ENCODE peak calls at places on chromosomes 3 and 15, in six cellular contexts. One of them, this sample, is unnamed.

GRCh38 chr15:67146875-67147381 is 81.5 kb downstream of the SMAD3 start:
- DNase-seq in transverse colon: peak
- DNase-seq in sigmoid colon: peak
- DNase-seq in stomach: no peak
- DNase-seq in K562: peak
- DNase-seq in SK-N-SH: no peak
- DNase-seq in this sample: peak

GRCh38 chr15:74134387-74135027 is 4.1 kb downstream of the ISLR2 start:
- DNase-seq in stomach: peak
- DNase-seq in sigmoid colon: peak
- DNase-seq in transverse colon: peak
- DNase-seq in SK-N-SH: no peak
- DNase-seq in K562: no peak
- DNase-seq in this sample: no peak

GRCh38 chr15:63093486-63094205 is 28.0 kb upstream of the LACTB start:
- DNase-seq in K562: peak
- DNase-seq in stomach: peak
- DNase-seq in SK-N-SH: peak
- DNase-seq in sigmoid colon: peak
- DNase-seq in transverse colon: peak
- DNase-seq in this sample: peak

GRCh38 chr3:108182339-108182738 is 39.9 kb downstream of the IFT57 start:
- DNase-seq in transverse colon: no peak
- DNase-seq in stomach: no peak
- DNase-seq in K562: no peak
- DNase-seq in SK-N-SH: no peak
- DNase-seq in sigmoid colon: no peak
- DNase-seq in this sample: no peak

GRCh38 chr15:73338058-73338457 is 30.7 kb downstream of the HCN4 start:
- DNase-seq in SK-N-SH: no peak
- DNase-seq in sigmoid colon: no peak
- DNase-seq in K562: no peak
- DNase-seq in transverse colon: no peak
- DNase-seq in stomach: no peak
- DNase-seq in this sample: no peak

GRCh38 chr3:30598663-30599545 is 7.5 kb upstream of the TGFBR2 start:
- DNase-seq in stomach: no peak
- DNase-seq in sigmoid colon: no peak
- DNase-seq in K562: no peak
- DNase-seq in SK-N-SH: no peak
- DNase-seq in transverse colon: no peak
- DNase-seq in this sample: no peak

GRCh38 chr3:149936812-149937230 is 33.9 kb downstream of the PFN2 start:
- DNase-seq in SK-N-SH: peak
- DNase-seq in stomach: peak
- DNase-seq in transverse colon: peak
- DNase-seq in sigmoid colon: no peak
- DNase-seq in K562: peak
- DNase-seq in this sample: no peak

GRCh38 chr3:23002846-23003800 is 200.0 kb upstream of the UBE2E2 start:
- DNase-seq in transverse colon: no peak
- DNase-seq in stomach: peak
- DNase-seq in K562: no peak
- DNase-seq in sigmoid colon: no peak
- DNase-seq in SK-N-SH: no peak
- DNase-seq in this sample: no peak

GRCh38 chr3:109176726-109177125 is 40.2 kb downstream of the C3orf85 start:
- DNase-seq in transverse colon: no peak
- DNase-seq in SK-N-SH: no peak
- DNase-seq in stomach: no peak
- DNase-seq in K562: no peak
- DNase-seq in sigmoid colon: no peak
- DNase-seq in this sample: no peak

GRCh38 chr15:74172751-74173544 is 562 bp upstream of the ISLR start:
- DNase-seq in K562: peak
- DNase-seq in transverse colon: peak
- DNase-seq in sigmoid colon: peak
- DNase-seq in SK-N-SH: peak
- DNase-seq in stomach: peak
- DNase-seq in this sample: peak

GRCh38 chr3:59263152-59263551 is 213.3 kb upstream of the CFAP20DC start:
- DNase-seq in transverse colon: no peak
- DNase-seq in K562: no peak
- DNase-seq in sigmoid colon: no peak
- DNase-seq in stomach: no peak
- DNase-seq in SK-N-SH: no peak
- DNase-seq in this sample: no peak

GRCh38 chr15:101258238-101259144 is 6.6 kb upstream of the CHSY1 start:
- DNase-seq in transverse colon: peak
- DNase-seq in sigmoid colon: peak
- DNase-seq in K562: peak
- DNase-seq in stomach: peak
- DNase-seq in SK-N-SH: peak
- DNase-seq in this sample: peak

GRCh38 chr3:179949428-179949827 is 87.3 kb downstream of the PEX5L start:
- DNase-seq in sigmoid colon: no peak
- DNase-seq in stomach: no peak
- DNase-seq in SK-N-SH: no peak
- DNase-seq in K562: no peak
- DNase-seq in transverse colon: no peak
- DNase-seq in this sample: no peak

GRCh38 chr15:60362318-60363023 is 35.3 kb downstream of the ANXA2 start:
- DNase-seq in K562: peak
- DNase-seq in sigmoid colon: no peak
- DNase-seq in transverse colon: no peak
- DNase-seq in stomach: no peak
- DNase-seq in SK-N-SH: no peak
- DNase-seq in this sample: no peak

GRCh38 chr3:4478226-4478625 is 11.2 kb upstream of the SUMF1 start:
- DNase-seq in SK-N-SH: no peak
- DNase-seq in K562: no peak
- DNase-seq in stomach: no peak
- DNase-seq in sigmoid colon: no peak
- DNase-seq in transverse colon: no peak
- DNase-seq in this sample: no peak

GRCh38 chr3:49745986-49746385 is 22.2 kb upstream of the GMPPB start:
- DNase-seq in stomach: no peak
- DNase-seq in sigmoid colon: no peak
- DNase-seq in transverse colon: no peak
- DNase-seq in K562: no peak
- DNase-seq in SK-N-SH: no peak
- DNase-seq in this sample: no peak

GRCh38 chr3:194686816-194687637 is 1.3 kb downstream of the FAM43A start:
- DNase-seq in transverse colon: peak
- DNase-seq in K562: no peak
- DNase-seq in SK-N-SH: peak
- DNase-seq in sigmoid colon: peak
- DNase-seq in stomach: peak
- DNase-seq in this sample: peak

GRCh38 chr3:7309707-7310106 is 448.8 kb downstream of the GRM7 start:
- DNase-seq in K562: no peak
- DNase-seq in sigmoid colon: peak
- DNase-seq in transverse colon: peak
- DNase-seq in stomach: no peak
- DNase-seq in SK-N-SH: no peak
- DNase-seq in this sample: peak

GRCh38 chr3:99842826-99843589 is 25.3 kb downstream of the CMSS1 start:
- DNase-seq in SK-N-SH: peak
- DNase-seq in stomach: no peak
- DNase-seq in transverse colon: no peak
- DNase-seq in K562: peak
- DNase-seq in sigmoid colon: no peak
- DNase-seq in this sample: no peak

GRCh38 chr3:186821429-186822367 is 15.4 kb upstream of the RFC4 start:
- DNase-seq in stomach: no peak
- DNase-seq in K562: peak
- DNase-seq in sigmoid colon: no peak
- DNase-seq in SK-N-SH: peak
- DNase-seq in transverse colon: no peak
- DNase-seq in this sample: no peak

GRCh38 chr3:127735767-127736693 is 63.3 kb downstream of the ABTB1 start:
- DNase-seq in stomach: no peak
- DNase-seq in sigmoid colon: peak
- DNase-seq in transverse colon: peak
- DNase-seq in K562: no peak
- DNase-seq in SK-N-SH: no peak
- DNase-seq in this sample: peak

DNA sequence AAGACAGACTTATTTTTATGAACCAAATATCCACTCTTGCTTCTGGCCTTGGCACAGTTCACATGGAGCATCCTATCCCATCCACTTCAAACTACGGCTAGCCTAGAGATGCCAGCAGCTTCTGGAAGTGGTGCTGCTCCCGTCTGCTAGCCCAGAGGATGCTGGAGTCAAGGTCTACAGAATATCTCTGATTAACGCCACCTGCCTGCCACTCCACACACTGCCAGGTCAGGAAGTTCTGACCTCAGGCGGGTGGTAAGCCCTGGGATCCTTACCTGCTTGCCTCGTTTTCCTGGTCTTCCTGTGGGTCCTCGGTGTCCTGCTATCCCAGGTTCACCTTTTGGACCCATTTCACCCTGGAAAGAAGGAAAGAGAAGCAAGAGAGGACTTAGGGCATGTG is 42.9 kb downstream of the EAF1 start:
- DNase-seq in SK-N-SH: no peak
- DNase-seq in transverse colon: no peak
- DNase-seq in sigmoid colon: no peak
- DNase-seq in K562: no peak
- DNase-seq in stomach: no peak
- DNase-seq in this sample: no peak
- TF ChIP-seq CTCF in SK-N-SH: no peak
- TF ChIP-seq CTCF in transverse colon: no peak
- TF ChIP-seq CTCF in sigmoid colon: no peak
- TF ChIP-seq CTCF in K562: peak
- TF ChIP-seq CTCF in stomach: no peak
- TF ChIP-seq CTCF in this sample: no peak

GRCh38 chr3:71241981-71242552 is 341.5 kb downstream of the FOXP1 start:
- DNase-seq in transverse colon: no peak
- DNase-seq in stomach: no peak
- DNase-seq in sigmoid colon: no peak
- DNase-seq in SK-N-SH: no peak
- DNase-seq in K562: no peak
- DNase-seq in this sample: no peak

GRCh38 chr3:71245971-71246860 is 337.3 kb downstream of the FOXP1 start:
- DNase-seq in K562: peak
- DNase-seq in transverse colon: no peak
- DNase-seq in sigmoid colon: no peak
- DNase-seq in stomach: no peak
- DNase-seq in SK-N-SH: peak
- DNase-seq in this sample: peak

GRCh38 chr3:71245052-71245488 is 338.5 kb downstream of the FOXP1 start:
- DNase-seq in K562: no peak
- DNase-seq in stomach: no peak
- DNase-seq in transverse colon: peak
- DNase-seq in sigmoid colon: peak
- DNase-seq in SK-N-SH: no peak
- DNase-seq in this sample: peak

GRCh38 chr3:71244153-71245051 is 339.1 kb downstream of the FOXP1 start:
- DNase-seq in stomach: no peak
- DNase-seq in sigmoid colon: peak
- DNase-seq in transverse colon: peak
- DNase-seq in SK-N-SH: no peak
- DNase-seq in K562: peak
- DNase-seq in this sample: peak

GRCh38 chr3:71243230-71243629 is 340.3 kb downstream of the FOXP1 start:
- DNase-seq in sigmoid colon: no peak
- DNase-seq in K562: no peak
- DNase-seq in SK-N-SH: no peak
- DNase-seq in transverse colon: no peak
- DNase-seq in stomach: no peak
- DNase-seq in this sample: no peak
- H3K4me3 ChIP-seq in sigmoid colon: peak
- H3K4me3 ChIP-seq in K562: no peak
- H3K4me3 ChIP-seq in SK-N-SH: no peak
- H3K4me3 ChIP-seq in transverse colon: no peak
- H3K4me3 ChIP-seq in stomach: peak
- H3K4me3 ChIP-seq in this sample: no peak

GRCh38 chr15:58148120-58148519 is 9.9 kb downstream of the AQP9 start:
- DNase-seq in K562: no peak
- DNase-seq in transverse colon: no peak
- DNase-seq in sigmoid colon: no peak
- DNase-seq in stomach: no peak
- DNase-seq in SK-N-SH: no peak
- DNase-seq in this sample: no peak

GRCh38 chr15:58148633-58149032 is 10.5 kb downstream of the AQP9 start:
- DNase-seq in sigmoid colon: no peak
- DNase-seq in K562: no peak
- DNase-seq in stomach: no peak
- DNase-seq in SK-N-SH: no peak
- DNase-seq in transverse colon: no peak
- DNase-seq in this sample: no peak

GRCh38 chr15:58142827-58143226 is 4.6 kb downstream of the AQP9 start:
- DNase-seq in transverse colon: no peak
- DNase-seq in sigmoid colon: no peak
- DNase-seq in stomach: no peak
- DNase-seq in K562: peak
- DNase-seq in SK-N-SH: no peak
- DNase-seq in this sample: no peak

GRCh38 chr15:58146734-58147133 is 8.6 kb downstream of the AQP9 start:
- DNase-seq in stomach: no peak
- DNase-seq in K562: no peak
- DNase-seq in transverse colon: no peak
- DNase-seq in sigmoid colon: no peak
- DNase-seq in SK-N-SH: no peak
- DNase-seq in this sample: no peak

GRCh38 chr15:58147151-58147550 is 9.0 kb downstream of the AQP9 start:
- DNase-seq in SK-N-SH: no peak
- DNase-seq in stomach: no peak
- DNase-seq in sigmoid colon: no peak
- DNase-seq in transverse colon: no peak
- DNase-seq in K562: no peak
- DNase-seq in this sample: no peak
- TF ChIP-seq EP300 in SK-N-SH: no peak
- TF ChIP-seq EP300 in stomach: no peak
- TF ChIP-seq EP300 in sigmoid colon: no peak
- TF ChIP-seq EP300 in transverse colon: no peak
- TF ChIP-seq EP300 in K562: no peak
- TF ChIP-seq EP300 in this sample: no peak

GRCh38 chr3:157130138-157130880 is 29.6 kb downstream of the CCNL1 start:
- DNase-seq in sigmoid colon: peak
- DNase-seq in SK-N-SH: peak
- DNase-seq in stomach: peak
- DNase-seq in K562: peak
- DNase-seq in transverse colon: peak
- DNase-seq in this sample: peak
- TF ChIP-seq CTCF in sigmoid colon: peak
- TF ChIP-seq CTCF in SK-N-SH: peak
- TF ChIP-seq CTCF in stomach: no peak
- TF ChIP-seq CTCF in K562: peak
- TF ChIP-seq CTCF in transverse colon: peak
- TF ChIP-seq CTCF in this sample: peak

DNA sequence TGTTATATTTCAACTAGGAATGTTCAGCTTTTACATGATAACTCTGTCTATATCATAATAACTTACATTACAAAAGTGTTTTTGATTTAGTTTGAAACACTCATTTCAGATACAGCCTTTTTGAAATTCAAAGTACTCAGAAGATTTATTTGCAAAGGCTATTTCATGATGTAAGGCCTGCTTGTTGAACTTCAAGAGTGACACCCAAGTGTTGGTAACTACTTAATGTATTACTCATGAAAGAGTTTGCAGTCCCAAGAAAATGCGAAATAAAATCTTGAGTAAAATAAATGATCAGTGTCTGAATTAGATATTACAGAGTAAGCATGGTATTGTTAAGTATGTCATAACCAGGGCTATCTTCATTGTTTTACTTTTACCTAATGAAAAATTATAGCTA is 35.3 kb downstream of the ARHGEF26 start:
- DNase-seq in sigmoid colon: no peak
- DNase-seq in K562: no peak
- DNase-seq in SK-N-SH: no peak
- DNase-seq in transverse colon: no peak
- DNase-seq in stomach: no peak
- DNase-seq in this sample: no peak
- H3K4me3 ChIP-seq in sigmoid colon: no peak
- H3K4me3 ChIP-seq in K562: no peak
- H3K4me3 ChIP-seq in SK-N-SH: no peak
- H3K4me3 ChIP-seq in transverse colon: no peak
- H3K4me3 ChIP-seq in stomach: no peak
- H3K4me3 ChIP-seq in this sample: no peak

This sample was measured in ovary.